ENCODE peak calls at places on chromosomes 1 and 21, in ten cellular contexts. P is breast epithelium; T is C1 segment of cervical spinal cord; N is GM06990; I is astrocyte of the spinal cord; S is activated CD4-positive, alpha-beta T cell treated with anti-CD3 and anti-CD28 coated beads for 36 hours; E is progenitor cell of endocrine pancreas; K is NCI-H1092; X is adrenal gland; O is tibial nerve. U is an unnamed sample.
A peak's percentile ranks its signal among the peaks of the same experiment; 100 is the strongest.

GRCh38 chr1:161250829-161251228 is 7.7 kb upstream of the PCP4L1 start:
- DNase-seq in P (no peak), T (no peak), N (no peak), I (no peak), S (no peak), E (no peak), K (no peak), X (no peak), O (no peak), U (no peak)

GRCh38 chr1:59699227-59699847 is 115.4 kb upstream of the HOOK1 start:
- DNase-seq in P (no peak), T (no peak), N (no peak), I (peak; percentile 64), S (peak; percentile 12), E (no peak), K (peak; percentile 11), X (no peak), O (no peak), U (peak; percentile 45)

GRCh38 chr1:91727763-91728162 is 158.2 kb downstream of the TGFBR3 start:
- DNase-seq in P (no peak), T (no peak), N (no peak), I (no peak), S (no peak), E (no peak), K (no peak), X (no peak), O (no peak), U (no peak)

GRCh38 chr1:46490603-46491499 is 1.2 kb downstream of the DMBX1 start:
- DNase-seq in P (no peak), T (no peak), N (no peak), I (peak; percentile 26), S (no peak), E (no peak), K (no peak), X (no peak), O (no peak), U (no peak)

GRCh38 chr1:88998716-88999115 is 6.3 kb upstream of the KYAT3 start:
- DNase-seq in P (no peak), T (no peak), N (peak; percentile 41), I (peak; percentile 77), S (peak; percentile 22), E (no peak), K (peak; percentile 65), X (no peak), O (peak; percentile 68), U (peak; percentile 66)

GRCh38 chr1:203210988-203211387 is 18.5 kb downstream of the CHIT1 start:
- DNase-seq in P (no peak), T (no peak), N (no peak), I (no peak), S (no peak), E (no peak), K (no peak), X (no peak), O (no peak), U (no peak)

GRCh38 chr1:5448486-5448885 is 543.7 kb downstream of the NPHP4 start:
- DNase-seq in P (no peak), T (no peak), N (no peak), I (no peak), S (peak; percentile 47), E (no peak), K (no peak), X (no peak), O (no peak), U (no peak)

GRCh38 chr1:106268070-106268469 is 788.4 kb upstream of the PRMT6 start:
- DNase-seq in P (no peak), T (no peak), N (no peak), I (peak; percentile 13), S (no peak), E (no peak), K (peak; percentile 6), X (no peak), O (no peak), U (peak; percentile 10)

GRCh38 chr21:43827015-43827611 is 37.7 kb downstream of the RRP1 start:
- DNase-seq in P (no peak), T (no peak), N (no peak), I (peak; percentile 69), S (no peak), E (no peak), K (no peak), X (peak; percentile 78), O (no peak), U (no peak)

GRCh38 chr1:31669786-31670582 is 25.3 kb upstream of the PEF1 start:
- DNase-seq in P (peak; percentile 83), T (peak; percentile 31), N (no peak), I (peak; percentile 68), S (peak; percentile 39), E (no peak), K (peak; percentile 48), X (peak; percentile 78), O (peak; percentile 73), U (peak; percentile 97)

GRCh38 chr1:10528066-10529014 is 53.6 kb downstream of the PEX14 start:
- DNase-seq in P (peak; percentile 70), T (no peak), N (no peak), I (peak; percentile 87), S (no peak), E (no peak), K (no peak), X (peak; percentile 78), O (no peak), U (no peak)

GRCh38 chr1:211619033-211619996 is 40.4 kb upstream of the SLC30A1 start:
- DNase-seq in P (no peak), T (no peak), N (no peak), I (no peak), S (no peak), E (no peak), K (no peak), X (no peak), O (no peak), U (no peak)

GRCh38 chr1:3453891-3454810 is at the start of gene ARHGEF16:
- DNase-seq in P (peak; percentile 71), T (no peak), N (no peak), I (no peak), S (peak; percentile 59), E (peak; percentile 90), K (peak; percentile 10), X (peak; percentile 39), O (no peak), U (peak; percentile 95)

GRCh38 chr1:243396876-243397275 is 141.0 kb downstream of the SDCCAG8 start:
- DNase-seq in P (no peak), T (peak; percentile 21), N (no peak), I (no peak), S (no peak), E (no peak), K (no peak), X (no peak), O (no peak), U (no peak)

GRCh38 chr1:159790237-159790917 is 9.6 kb downstream of the DUSP23 start:
- DNase-seq in P (no peak), T (no peak), N (no peak), I (peak; percentile 23), S (peak; percentile 21), E (no peak), K (no peak), X (peak; percentile 29), O (no peak), U (peak; percentile 31)

U was measured in RPMI8226.